ENCODE peak calls at places on chromosomes 6 and 20, in seven cellular contexts. One of them, this sample, is unnamed.

GRCh38 chr6:41332842-41333736 is 2.3 kb upstream of the NCR2 start:
- DNase-seq in LHCN-M2: no peak
- DNase-seq in hippocampal formation: no peak
- DNase-seq in central memory CD4-positive, alpha-beta T cell: no peak
- DNase-seq in body of pancreas: no peak
- DNase-seq in naive thymus-derived CD8-positive, alpha-beta T cell: no peak
- DNase-seq in GM03348: no peak
- DNase-seq in this sample: no peak

GRCh38 chr20:50339196-50339901 is 148.7 kb downstream of the CEBPB start:
- DNase-seq in hippocampal formation: no peak
- DNase-seq in GM03348: peak
- DNase-seq in LHCN-M2: peak
- DNase-seq in naive thymus-derived CD8-positive, alpha-beta T cell: no peak
- DNase-seq in body of pancreas: no peak
- DNase-seq in central memory CD4-positive, alpha-beta T cell: no peak
- DNase-seq in this sample: no peak

GRCh38 chr20:25205277-25206062 is 10.0 kb downstream of the ENTPD6 start:
- DNase-seq in hippocampal formation: no peak
- DNase-seq in body of pancreas: no peak
- DNase-seq in central memory CD4-positive, alpha-beta T cell: no peak
- DNase-seq in LHCN-M2: no peak
- DNase-seq in naive thymus-derived CD8-positive, alpha-beta T cell: no peak
- DNase-seq in GM03348: no peak
- DNase-seq in this sample: no peak

GRCh38 chr6:83258517-83258916 is 65.4 kb downstream of the RWDD2A start:
- DNase-seq in LHCN-M2: peak
- DNase-seq in hippocampal formation: no peak
- DNase-seq in central memory CD4-positive, alpha-beta T cell: no peak
- DNase-seq in body of pancreas: no peak
- DNase-seq in GM03348: no peak
- DNase-seq in naive thymus-derived CD8-positive, alpha-beta T cell: no peak
- DNase-seq in this sample: no peak

GRCh38 chr20:17680128-17680835 is 1.8 kb downstream of the RRBP1 start:
- DNase-seq in GM03348: peak
- DNase-seq in body of pancreas: peak
- DNase-seq in LHCN-M2: peak
- DNase-seq in naive thymus-derived CD8-positive, alpha-beta T cell: no peak
- DNase-seq in hippocampal formation: no peak
- DNase-seq in central memory CD4-positive, alpha-beta T cell: no peak
- DNase-seq in this sample: no peak

GRCh38 chr6:137165375-137166246 is 7.8 kb downstream of the IL22RA2 start:
- DNase-seq in LHCN-M2: no peak
- DNase-seq in body of pancreas: peak
- DNase-seq in GM03348: peak
- DNase-seq in central memory CD4-positive, alpha-beta T cell: peak
- DNase-seq in naive thymus-derived CD8-positive, alpha-beta T cell: no peak
- DNase-seq in hippocampal formation: no peak
- DNase-seq in this sample: no peak

GRCh38 chr6:32298632-32299336 is 72.9 kb downstream of the TSBP1 start:
- DNase-seq in naive thymus-derived CD8-positive, alpha-beta T cell: no peak
- DNase-seq in GM03348: no peak
- DNase-seq in hippocampal formation: no peak
- DNase-seq in body of pancreas: no peak
- DNase-seq in LHCN-M2: peak
- DNase-seq in central memory CD4-positive, alpha-beta T cell: no peak
- DNase-seq in this sample: no peak

GRCh38 chr20:23316626-23317025 is 34.0 kb upstream of the NXT1 start:
- DNase-seq in LHCN-M2: no peak
- DNase-seq in GM03348: no peak
- DNase-seq in naive thymus-derived CD8-positive, alpha-beta T cell: no peak
- DNase-seq in body of pancreas: no peak
- DNase-seq in hippocampal formation: no peak
- DNase-seq in central memory CD4-positive, alpha-beta T cell: no peak
- DNase-seq in this sample: no peak

GRCh38 chr20:1888796-1889463 is 6.3 kb upstream of the SIRPA start:
- DNase-seq in LHCN-M2: no peak
- DNase-seq in hippocampal formation: no peak
- DNase-seq in naive thymus-derived CD8-positive, alpha-beta T cell: no peak
- DNase-seq in GM03348: peak
- DNase-seq in body of pancreas: no peak
- DNase-seq in central memory CD4-positive, alpha-beta T cell: no peak
- DNase-seq in this sample: no peak

GRCh38 chr6:50305660-50306059 is 255.9 kb upstream of the DEFB112 start:
- DNase-seq in LHCN-M2: peak
- DNase-seq in naive thymus-derived CD8-positive, alpha-beta T cell: no peak
- DNase-seq in body of pancreas: no peak
- DNase-seq in GM03348: no peak
- DNase-seq in central memory CD4-positive, alpha-beta T cell: no peak
- DNase-seq in hippocampal formation: no peak
- DNase-seq in this sample: no peak

GRCh38 chr6:34447915-34448314 is 18.0 kb upstream of the PACSIN1 start:
- DNase-seq in GM03348: no peak
- DNase-seq in central memory CD4-positive, alpha-beta T cell: no peak
- DNase-seq in naive thymus-derived CD8-positive, alpha-beta T cell: no peak
- DNase-seq in hippocampal formation: no peak
- DNase-seq in LHCN-M2: no peak
- DNase-seq in body of pancreas: peak
- DNase-seq in this sample: no peak

GRCh38 chr6:156131221-156131903 is 645.8 kb upstream of the ARID1B start:
- DNase-seq in hippocampal formation: no peak
- DNase-seq in naive thymus-derived CD8-positive, alpha-beta T cell: no peak
- DNase-seq in LHCN-M2: peak
- DNase-seq in GM03348: no peak
- DNase-seq in body of pancreas: no peak
- DNase-seq in central memory CD4-positive, alpha-beta T cell: no peak
- DNase-seq in this sample: no peak

GRCh38 chr6:17281497-17282481 is 628 bp downstream of the RBM24 start:
- DNase-seq in body of pancreas: peak
- DNase-seq in GM03348: peak
- DNase-seq in LHCN-M2: peak
- DNase-seq in hippocampal formation: no peak
- DNase-seq in central memory CD4-positive, alpha-beta T cell: no peak
- DNase-seq in naive thymus-derived CD8-positive, alpha-beta T cell: no peak
- DNase-seq in this sample: no peak

GRCh38 chr6:34531580-34532201 is 24.4 kb downstream of the SPDEF start:
- DNase-seq in body of pancreas: peak
- DNase-seq in central memory CD4-positive, alpha-beta T cell: peak
- DNase-seq in LHCN-M2: no peak
- DNase-seq in hippocampal formation: no peak
- DNase-seq in naive thymus-derived CD8-positive, alpha-beta T cell: no peak
- DNase-seq in GM03348: no peak
- DNase-seq in this sample: peak

GRCh38 chr6:9646346-9647042 is 768.4 kb downstream of the TFAP2A start:
- DNase-seq in GM03348: peak
- DNase-seq in central memory CD4-positive, alpha-beta T cell: no peak
- DNase-seq in body of pancreas: no peak
- DNase-seq in naive thymus-derived CD8-positive, alpha-beta T cell: no peak
- DNase-seq in LHCN-M2: peak
- DNase-seq in hippocampal formation: no peak
- DNase-seq in this sample: no peak

GRCh38 chr6:15770347-15771143 is 107.7 kb upstream of the DTNBP1 start:
- DNase-seq in body of pancreas: no peak
- DNase-seq in central memory CD4-positive, alpha-beta T cell: no peak
- DNase-seq in hippocampal formation: no peak
- DNase-seq in naive thymus-derived CD8-positive, alpha-beta T cell: no peak
- DNase-seq in LHCN-M2: peak
- DNase-seq in GM03348: no peak
- DNase-seq in this sample: no peak

GRCh38 chr20:3071266-3071609 is 182 bp upstream of the OXT start:
- DNase-seq in LHCN-M2: no peak
- DNase-seq in GM03348: no peak
- DNase-seq in central memory CD4-positive, alpha-beta T cell: no peak
- DNase-seq in hippocampal formation: no peak
- DNase-seq in body of pancreas: no peak
- DNase-seq in naive thymus-derived CD8-positive, alpha-beta T cell: no peak
- DNase-seq in this sample: no peak

GRCh38 chr6:140043762-140044378 is 669.4 kb upstream of the CITED2 start:
- DNase-seq in central memory CD4-positive, alpha-beta T cell: no peak
- DNase-seq in body of pancreas: no peak
- DNase-seq in naive thymus-derived CD8-positive, alpha-beta T cell: no peak
- DNase-seq in LHCN-M2: peak
- DNase-seq in GM03348: no peak
- DNase-seq in hippocampal formation: no peak
- DNase-seq in this sample: peak

GRCh38 chr6:79070206-79070825 is 7.7 kb downstream of the PHIP start:
- DNase-seq in body of pancreas: no peak
- DNase-seq in hippocampal formation: no peak
- DNase-seq in central memory CD4-positive, alpha-beta T cell: no peak
- DNase-seq in LHCN-M2: peak
- DNase-seq in naive thymus-derived CD8-positive, alpha-beta T cell: no peak
- DNase-seq in GM03348: no peak
- DNase-seq in this sample: no peak

GRCh38 chr20:25242231-25242630 is 5.7 kb upstream of the PYGB start:
- DNase-seq in body of pancreas: no peak
- DNase-seq in central memory CD4-positive, alpha-beta T cell: no peak
- DNase-seq in GM03348: no peak
- DNase-seq in LHCN-M2: no peak
- DNase-seq in naive thymus-derived CD8-positive, alpha-beta T cell: no peak
- DNase-seq in hippocampal formation: no peak
- DNase-seq in this sample: no peak

GRCh38 chr20:56371977-56372376 is 13.2 kb downstream of the FAM210B start:
- DNase-seq in naive thymus-derived CD8-positive, alpha-beta T cell: no peak
- DNase-seq in LHCN-M2: no peak
- DNase-seq in body of pancreas: no peak
- DNase-seq in central memory CD4-positive, alpha-beta T cell: no peak
- DNase-seq in GM03348: no peak
- DNase-seq in hippocampal formation: no peak
- DNase-seq in this sample: no peak

GRCh38 chr6:17107768-17108325 is 6.0 kb downstream of the STMND1 start:
- DNase-seq in naive thymus-derived CD8-positive, alpha-beta T cell: no peak
- DNase-seq in central memory CD4-positive, alpha-beta T cell: no peak
- DNase-seq in LHCN-M2: no peak
- DNase-seq in GM03348: peak
- DNase-seq in hippocampal formation: no peak
- DNase-seq in body of pancreas: no peak
- DNase-seq in this sample: no peak

GRCh38 chr6:113122060-113122459 is 735.1 kb upstream of the MARCKS start:
- DNase-seq in hippocampal formation: no peak
- DNase-seq in central memory CD4-positive, alpha-beta T cell: no peak
- DNase-seq in naive thymus-derived CD8-positive, alpha-beta T cell: no peak
- DNase-seq in LHCN-M2: peak
- DNase-seq in body of pancreas: no peak
- DNase-seq in GM03348: peak
- DNase-seq in this sample: no peak

GRCh38 chr6:45513843-45514242 is 136.1 kb upstream of the SUPT3H start:
- DNase-seq in GM03348: no peak
- DNase-seq in body of pancreas: no peak
- DNase-seq in LHCN-M2: no peak
- DNase-seq in naive thymus-derived CD8-positive, alpha-beta T cell: no peak
- DNase-seq in central memory CD4-positive, alpha-beta T cell: no peak
- DNase-seq in hippocampal formation: no peak
- DNase-seq in this sample: no peak

GRCh38 chr6:168404560-168404959 is 36.4 kb upstream of the SMOC2 start:
- DNase-seq in body of pancreas: no peak
- DNase-seq in hippocampal formation: no peak
- DNase-seq in naive thymus-derived CD8-positive, alpha-beta T cell: no peak
- DNase-seq in LHCN-M2: no peak
- DNase-seq in GM03348: no peak
- DNase-seq in central memory CD4-positive, alpha-beta T cell: no peak
- DNase-seq in this sample: no peak

GRCh38 chr6:90222724-90223198 is 73.9 kb downstream of the BACH2 start:
- DNase-seq in GM03348: no peak
- DNase-seq in naive thymus-derived CD8-positive, alpha-beta T cell: no peak
- DNase-seq in LHCN-M2: peak
- DNase-seq in hippocampal formation: no peak
- DNase-seq in central memory CD4-positive, alpha-beta T cell: no peak
- DNase-seq in body of pancreas: no peak
- DNase-seq in this sample: no peak

GRCh38 chr6:104325341-104326172 is 534.2 kb downstream of the HACE1 start:
- DNase-seq in naive thymus-derived CD8-positive, alpha-beta T cell: no peak
- DNase-seq in central memory CD4-positive, alpha-beta T cell: no peak
- DNase-seq in hippocampal formation: no peak
- DNase-seq in LHCN-M2: peak
- DNase-seq in body of pancreas: peak
- DNase-seq in GM03348: peak
- DNase-seq in this sample: peak

GRCh38 chr6:42316390-42316970 is 98.8 kb upstream of the MRPS10 start:
- DNase-seq in LHCN-M2: peak
- DNase-seq in central memory CD4-positive, alpha-beta T cell: no peak
- DNase-seq in naive thymus-derived CD8-positive, alpha-beta T cell: no peak
- DNase-seq in hippocampal formation: no peak
- DNase-seq in body of pancreas: no peak
- DNase-seq in GM03348: peak
- DNase-seq in this sample: no peak

GRCh38 chr6:136284909-136285308 is 4.7 kb downstream of the BCLAF1 start:
- DNase-seq in GM03348: peak
- DNase-seq in naive thymus-derived CD8-positive, alpha-beta T cell: no peak
- DNase-seq in body of pancreas: no peak
- DNase-seq in LHCN-M2: peak
- DNase-seq in hippocampal formation: no peak
- DNase-seq in central memory CD4-positive, alpha-beta T cell: no peak
- DNase-seq in this sample: no peak

GRCh38 chr6:35737413-35738211 is 780 bp downstream of the ARMC12 start:
- DNase-seq in LHCN-M2: peak
- DNase-seq in body of pancreas: no peak
- DNase-seq in GM03348: peak
- DNase-seq in naive thymus-derived CD8-positive, alpha-beta T cell: no peak
- DNase-seq in hippocampal formation: no peak
- DNase-seq in central memory CD4-positive, alpha-beta T cell: peak
- DNase-seq in this sample: peak

GRCh38 chr6:50791900-50792508 is 26.7 kb upstream of the TFAP2B start:
- DNase-seq in GM03348: peak
- DNase-seq in body of pancreas: no peak
- DNase-seq in naive thymus-derived CD8-positive, alpha-beta T cell: no peak
- DNase-seq in central memory CD4-positive, alpha-beta T cell: no peak
- DNase-seq in hippocampal formation: no peak
- DNase-seq in LHCN-M2: peak
- DNase-seq in this sample: peak

GRCh38 chr6:152948150-152948768 is 34.6 kb downstream of the FBXO5 start:
- DNase-seq in naive thymus-derived CD8-positive, alpha-beta T cell: no peak
- DNase-seq in LHCN-M2: peak
- DNase-seq in hippocampal formation: no peak
- DNase-seq in central memory CD4-positive, alpha-beta T cell: peak
- DNase-seq in body of pancreas: no peak
- DNase-seq in GM03348: peak
- DNase-seq in this sample: peak

GRCh38 chr6:10082385-10082784 is 332.5 kb downstream of the TFAP2A start:
- DNase-seq in body of pancreas: no peak
- DNase-seq in GM03348: no peak
- DNase-seq in central memory CD4-positive, alpha-beta T cell: no peak
- DNase-seq in hippocampal formation: no peak
- DNase-seq in LHCN-M2: peak
- DNase-seq in naive thymus-derived CD8-positive, alpha-beta T cell: no peak
- DNase-seq in this sample: peak

GRCh38 chr20:41138527-41139226 is 1.3 kb downstream of the PLCG1 start:
- DNase-seq in GM03348: peak
- DNase-seq in central memory CD4-positive, alpha-beta T cell: peak
- DNase-seq in naive thymus-derived CD8-positive, alpha-beta T cell: no peak
- DNase-seq in body of pancreas: peak
- DNase-seq in hippocampal formation: no peak
- DNase-seq in LHCN-M2: no peak
- DNase-seq in this sample: no peak

GRCh38 chr6:1739220-1739619 is 129.5 kb downstream of the FOXC1 start:
- DNase-seq in central memory CD4-positive, alpha-beta T cell: no peak
- DNase-seq in body of pancreas: no peak
- DNase-seq in LHCN-M2: no peak
- DNase-seq in GM03348: no peak
- DNase-seq in hippocampal formation: no peak
- DNase-seq in naive thymus-derived CD8-positive, alpha-beta T cell: no peak
- DNase-seq in this sample: no peak

This sample was measured in putamen.